ENCODE peak calls at places on chromosomes 6 and 20, in five cellular contexts. One of them, this sample, is unnamed. For H3K4me1, the result is how much of the 10 kb centered on the place peaks cover.

GRCh38 chr6:156060013-156060412 is 604.4 kb upstream of the NOX3 start:
- DNase-seq in mesenchymal stem cell: no peak
- DNase-seq in neuronal stem cell: no peak
- DNase-seq in H1: no peak
- DNase-seq in H9: no peak
- DNase-seq in this sample: no peak

GRCh38 chr6:162313922-162314660 is 413.5 kb downstream of the PRKN start:
- DNase-seq in H9: no peak
- DNase-seq in neuronal stem cell: no peak
- DNase-seq in H1: no peak
- DNase-seq in mesenchymal stem cell: peak
- DNase-seq in this sample: no peak

GRCh38 chr6:128757961-128758360 is 125.0 kb upstream of the LAMA2 start:
- DNase-seq in H9: no peak
- DNase-seq in neuronal stem cell: no peak
- DNase-seq in mesenchymal stem cell: no peak
- DNase-seq in H1: no peak
- DNase-seq in this sample: no peak

GRCh38 chr20:31596831-31597482 is 8.1 kb upstream of the ID1 start:
- DNase-seq in H1: no peak
- DNase-seq in neuronal stem cell: no peak
- DNase-seq in mesenchymal stem cell: peak
- DNase-seq in H9: no peak
- DNase-seq in this sample: peak

GRCh38 chr6:37877373-37878149 is 58.0 kb downstream of the ZFAND3 start:
- DNase-seq in H1: no peak
- DNase-seq in H9: no peak
- DNase-seq in neuronal stem cell: no peak
- DNase-seq in mesenchymal stem cell: peak
- DNase-seq in this sample: no peak

GRCh38 chr20:46171909-46172308 is 53.8 kb downstream of the CD40 start:
- DNase-seq in neuronal stem cell: no peak
- DNase-seq in H9: no peak
- DNase-seq in H1: no peak
- DNase-seq in mesenchymal stem cell: no peak
- DNase-seq in this sample: no peak

GRCh38 chr6:111972714-111973678 is 80.9 kb upstream of the CCN6 start:
- DNase-seq in neuronal stem cell: no peak
- DNase-seq in H9: no peak
- DNase-seq in mesenchymal stem cell: peak
- DNase-seq in H1: no peak
- DNase-seq in this sample: peak

GRCh38 chr20:13318871-13319521 is 97.9 kb downstream of the ISM1 start:
- DNase-seq in H1: no peak
- DNase-seq in neuronal stem cell: no peak
- DNase-seq in H9: no peak
- DNase-seq in mesenchymal stem cell: no peak
- DNase-seq in this sample: no peak

GRCh38 chr6:35165630-35166071 is 24.5 kb upstream of the TCP11 start:
- DNase-seq in H1: no peak
- DNase-seq in mesenchymal stem cell: no peak
- DNase-seq in H9: no peak
- DNase-seq in neuronal stem cell: no peak
- DNase-seq in this sample: peak

GRCh38 chr20:14193885-14194284 is 143.5 kb downstream of the FLRT3 start:
- DNase-seq in mesenchymal stem cell: no peak
- DNase-seq in neuronal stem cell: no peak
- DNase-seq in H9: no peak
- DNase-seq in H1: no peak
- DNase-seq in this sample: no peak

GRCh38 chr6:28218312-28219248 is 6.5 kb upstream of the ZSCAN9 start:
- DNase-seq in H9: peak
- DNase-seq in neuronal stem cell: peak
- DNase-seq in mesenchymal stem cell: peak
- DNase-seq in H1: peak
- DNase-seq in this sample: peak

GRCh38 chr6:157313531-157314467 is 9.5 kb downstream of the TMEM242 start:
- DNase-seq in H1: no peak
- DNase-seq in mesenchymal stem cell: no peak
- DNase-seq in H9: no peak
- DNase-seq in neuronal stem cell: no peak
- DNase-seq in this sample: no peak

GRCh38 chr6:129516787-129517186 is 193.2 kb downstream of the ARHGAP18 start:
- DNase-seq in H9: no peak
- DNase-seq in mesenchymal stem cell: no peak
- DNase-seq in H1: no peak
- DNase-seq in neuronal stem cell: no peak
- DNase-seq in this sample: no peak

GRCh38 chr20:47809161-47809560 is 23.9 kb upstream of the SULF2 start:
- DNase-seq in mesenchymal stem cell: no peak
- DNase-seq in H9: no peak
- DNase-seq in H1: no peak
- DNase-seq in neuronal stem cell: no peak
- DNase-seq in this sample: peak

GRCh38 chr20:47815416-47815806 is 30.1 kb upstream of the SULF2 start:
- DNase-seq in neuronal stem cell: no peak
- DNase-seq in H9: no peak
- DNase-seq in mesenchymal stem cell: no peak
- DNase-seq in H1: no peak
- DNase-seq in this sample: no peak

GRCh38 chr6:34457747-34458462 is 8.0 kb upstream of the PACSIN1 start:
- DNase-seq in H1: no peak
- DNase-seq in mesenchymal stem cell: no peak
- DNase-seq in H9: peak
- DNase-seq in neuronal stem cell: no peak
- DNase-seq in this sample: no peak

GRCh38 chr6:56348578-56348977 is 101.2 kb upstream of the COL21A1 start:
- DNase-seq in H1: no peak
- DNase-seq in neuronal stem cell: no peak
- DNase-seq in mesenchymal stem cell: no peak
- DNase-seq in H9: no peak
- DNase-seq in this sample: no peak

GRCh38 chr6:13404115-13404891 is 76.0 kb upstream of the TBC1D7 start:
- DNase-seq in mesenchymal stem cell: no peak
- DNase-seq in H1: no peak
- DNase-seq in neuronal stem cell: no peak
- DNase-seq in H9: no peak
- DNase-seq in this sample: no peak

GRCh38 chr20:54351371-54352136 is 123.8 kb upstream of the DOK5 start:
- DNase-seq in H1: no peak
- DNase-seq in mesenchymal stem cell: no peak
- DNase-seq in H9: no peak
- DNase-seq in neuronal stem cell: no peak
- DNase-seq in this sample: no peak

GRCh38 chr20:64106981-64107735 is at the start of gene NPBWR2:
- DNase-seq in mesenchymal stem cell: no peak
- DNase-seq in neuronal stem cell: no peak
- DNase-seq in H9: peak
- DNase-seq in H1: peak
- DNase-seq in this sample: no peak

GRCh38 chr6:5851261-5851757 is 155.4 kb downstream of the NRN1 start:
- DNase-seq in mesenchymal stem cell: peak
- DNase-seq in H1: peak
- DNase-seq in neuronal stem cell: no peak
- DNase-seq in H9: peak
- DNase-seq in this sample: peak

GRCh38 chr6:35038076-35038475 is 103.1 kb downstream of the TCP11 start:
- DNase-seq in neuronal stem cell: no peak
- DNase-seq in H9: no peak
- DNase-seq in H1: no peak
- DNase-seq in mesenchymal stem cell: no peak
- DNase-seq in this sample: peak

GRCh38 chr6:141313986-141314385 is 818.7 kb upstream of the GJE1 start:
- DNase-seq in H1: no peak
- DNase-seq in neuronal stem cell: no peak
- DNase-seq in H9: no peak
- DNase-seq in mesenchymal stem cell: no peak
- DNase-seq in this sample: no peak

GRCh38 chr6:4727671-4728435 is 48.4 kb upstream of the CDYL start:
- DNase-seq in H1: no peak
- DNase-seq in H9: no peak
- DNase-seq in neuronal stem cell: no peak
- DNase-seq in mesenchymal stem cell: peak
- DNase-seq in this sample: peak

GRCh38 chr20:5078399-5078958 is 41.3 kb downstream of the PCNA start:
- DNase-seq in neuronal stem cell: no peak
- DNase-seq in H9: no peak
- DNase-seq in mesenchymal stem cell: peak
- DNase-seq in H1: no peak
- DNase-seq in this sample: peak

GRCh38 chr6:75830959-75831885 is 82.2 kb downstream of the MYO6 start:
- DNase-seq in H1: no peak
- DNase-seq in mesenchymal stem cell: peak
- DNase-seq in neuronal stem cell: no peak
- DNase-seq in H9: no peak
- DNase-seq in this sample: no peak

GRCh38 chr20:44497761-44498160 is 22.1 kb downstream of the TTPAL start:
- DNase-seq in H1: no peak
- DNase-seq in neuronal stem cell: no peak
- DNase-seq in mesenchymal stem cell: no peak
- DNase-seq in H9: no peak
- DNase-seq in this sample: no peak
- H4K8ac ChIP-seq in H1: no peak
- H4K8ac ChIP-seq in neuronal stem cell: no peak
- H4K8ac ChIP-seq in mesenchymal stem cell: no peak
- H4K8ac ChIP-seq in H9: no peak
- H4K8ac ChIP-seq in this sample: no peak

DNA sequence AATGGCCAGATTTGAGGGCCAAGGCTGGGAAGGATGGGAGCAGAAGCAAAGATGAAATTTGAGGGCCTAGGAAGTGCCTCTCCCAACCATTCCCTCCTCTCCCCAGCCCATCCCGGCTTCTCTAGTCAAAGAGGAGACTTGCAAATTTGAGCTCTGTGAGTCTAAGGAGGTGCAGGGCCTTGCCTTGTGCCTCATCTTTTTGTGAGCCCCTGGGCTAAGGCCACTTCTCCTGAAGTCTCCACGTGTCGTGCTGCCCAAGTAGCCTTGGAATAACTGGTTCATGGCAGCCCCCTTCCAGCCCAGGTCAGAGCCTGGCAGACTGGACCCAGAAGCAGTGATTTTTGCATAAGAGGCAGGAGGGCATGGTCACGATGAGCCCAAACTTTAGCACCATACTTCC is 6.7 kb downstream of the PTGIS start:
- DNase-seq in mesenchymal stem cell: no peak
- DNase-seq in H9: no peak
- DNase-seq in H1: no peak
- DNase-seq in neuronal stem cell: no peak
- DNase-seq in this sample: no peak
- H3K18ac ChIP-seq in mesenchymal stem cell: no peak
- H3K18ac ChIP-seq in H9: no peak
- H3K18ac ChIP-seq in H1: no peak
- H3K18ac ChIP-seq in neuronal stem cell: no peak
- H3K18ac ChIP-seq in this sample: peak

GRCh38 chr6:143743256-143744166 is 65.7 kb downstream of the PHACTR2 start:
- DNase-seq in neuronal stem cell: no peak
- DNase-seq in mesenchymal stem cell: peak
- DNase-seq in H1: no peak
- DNase-seq in H9: no peak
- DNase-seq in this sample: no peak

GRCh38 chr6:143742070-143742954 is 64.5 kb downstream of the PHACTR2 start:
- DNase-seq in neuronal stem cell: no peak
- DNase-seq in mesenchymal stem cell: no peak
- DNase-seq in H9: no peak
- DNase-seq in H1: no peak
- DNase-seq in this sample: peak

GRCh38 chr6:143744593-143745151 is 66.9 kb downstream of the PHACTR2 start:
- DNase-seq in mesenchymal stem cell: peak
- DNase-seq in H9: no peak
- DNase-seq in H1: no peak
- DNase-seq in neuronal stem cell: no peak
- DNase-seq in this sample: no peak

GRCh38 chr6:143741480-143741879 is 63.7 kb downstream of the PHACTR2 start:
- DNase-seq in H1: no peak
- DNase-seq in H9: no peak
- DNase-seq in neuronal stem cell: no peak
- DNase-seq in mesenchymal stem cell: no peak
- DNase-seq in this sample: no peak

DNA sequence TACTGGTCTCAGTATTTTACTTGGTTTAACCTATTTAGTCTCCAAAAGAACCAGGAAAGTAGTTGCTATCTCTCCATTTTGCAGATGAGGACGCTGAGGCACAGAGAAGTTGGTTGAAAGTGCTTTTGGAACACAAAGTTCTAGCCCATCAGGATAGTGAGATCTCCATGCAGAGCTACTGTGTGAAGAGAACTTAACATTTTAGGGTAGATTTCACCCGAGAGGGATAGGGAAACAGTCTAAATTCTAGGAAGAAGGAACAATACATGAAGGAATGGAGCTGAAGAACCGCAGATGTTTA is 65.1 kb downstream of the PHACTR2 start:
- DNase-seq in H9: no peak
- DNase-seq in mesenchymal stem cell: no peak
- DNase-seq in neuronal stem cell: no peak
- DNase-seq in H1: no peak
- DNase-seq in this sample: no peak
- H3K4me1 ChIP-seq in H9: under half
- H3K4me1 ChIP-seq in mesenchymal stem cell: under half
- H3K4me1 ChIP-seq in neuronal stem cell: under half
- H3K4me1 ChIP-seq in H1: under half
- H3K4me1 ChIP-seq in this sample: under half

GRCh38 chr6:8110117-8110721 is 7.9 kb upstream of the EEF1E1 start:
- DNase-seq in mesenchymal stem cell: no peak
- DNase-seq in H1: peak
- DNase-seq in neuronal stem cell: no peak
- DNase-seq in H9: no peak
- DNase-seq in this sample: no peak

GRCh38 chr6:8110725-8111124 is 8.4 kb upstream of the EEF1E1 start:
- DNase-seq in H1: no peak
- DNase-seq in H9: no peak
- DNase-seq in mesenchymal stem cell: no peak
- DNase-seq in neuronal stem cell: no peak
- DNase-seq in this sample: no peak

GRCh38 chr6:8108759-8109539 is 6.6 kb upstream of the EEF1E1 start:
- DNase-seq in H9: no peak
- DNase-seq in H1: peak
- DNase-seq in mesenchymal stem cell: peak
- DNase-seq in neuronal stem cell: no peak
- DNase-seq in this sample: peak

GRCh38 chr6:8103726-8104125 is 1.4 kb upstream of the EEF1E1 start:
- DNase-seq in H1: no peak
- DNase-seq in H9: no peak
- DNase-seq in neuronal stem cell: no peak
- DNase-seq in mesenchymal stem cell: no peak
- DNase-seq in this sample: no peak

DNA sequence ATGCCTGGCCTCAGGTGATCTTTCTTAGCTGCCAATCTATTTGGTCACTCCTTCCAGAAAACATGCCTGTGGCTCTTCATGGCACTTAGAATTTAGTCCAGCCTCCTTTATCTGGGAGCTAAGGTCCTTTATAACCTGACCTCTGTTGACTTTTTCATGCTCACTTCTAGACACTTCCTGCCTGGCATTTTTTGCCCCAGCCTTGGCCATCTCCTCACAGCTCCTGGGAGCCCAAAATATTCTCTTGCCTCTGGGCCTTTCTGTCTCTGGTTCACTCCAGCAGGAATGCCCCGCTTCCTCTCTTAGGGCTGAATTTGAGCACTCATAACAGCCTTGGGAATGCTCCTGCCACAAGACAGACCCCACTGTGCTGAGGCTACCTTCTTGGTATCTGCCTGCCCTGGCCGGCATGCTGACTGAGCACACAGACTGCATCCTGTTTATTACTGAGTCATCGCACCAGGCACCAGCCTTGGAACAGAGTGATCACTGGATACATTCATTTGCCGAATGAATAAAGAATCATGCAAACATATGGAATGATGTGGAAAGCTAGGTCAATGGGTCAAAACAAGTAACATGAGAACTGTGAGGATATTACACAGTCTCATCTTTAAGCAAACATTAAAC is 5.8 kb upstream of the EEF1E1 start:
- DNase-seq in neuronal stem cell: no peak
- DNase-seq in H1: no peak
- DNase-seq in H9: no peak
- DNase-seq in mesenchymal stem cell: peak
- DNase-seq in this sample: no peak
- H4K8ac ChIP-seq in neuronal stem cell: no peak
- H4K8ac ChIP-seq in H1: no peak
- H4K8ac ChIP-seq in H9: no peak
- H4K8ac ChIP-seq in mesenchymal stem cell: peak
- H4K8ac ChIP-seq in this sample: no peak

This sample was measured in trophoblast cell.